ENCODE peak calls at places on chromosomes 4 and X, in seven cellular contexts. T is foreskin fibroblast, U is HCT116, Z is neural crest cell, G is EL, H is hippocampal formation, L is NCI-H2029. X is an unnamed sample.

GRCh38 chr4:142416711-142417275 is 429.3 kb downstream of the INPP4B start:
- DNase-seq in T (peak), U (no peak), Z (no peak), G (peak), H (no peak), L (no peak), X (no peak)

GRCh38 chrX:67780694-67781109 is 236.9 kb downstream of the AR start:
- DNase-seq in T (peak), U (no peak), Z (no peak), G (peak), H (peak), L (no peak), X (no peak)

GRCh38 chr4:44016582-44017421 is 431.8 kb downstream of the KCTD8 start:
- DNase-seq in T (no peak), U (no peak), Z (no peak), G (no peak), H (no peak), L (peak), X (peak)

GRCh38 chrX:37847733-37848197 is 394 bp upstream of the DYNLT3 start:
- DNase-seq in T (no peak), U (no peak), Z (no peak), G (no peak), H (no peak), L (no peak), X (no peak)

GRCh38 chr4:102541708-102542107 is 40.5 kb downstream of the NFKB1 start:
- DNase-seq in T (no peak), U (no peak), Z (no peak), G (no peak), H (no peak), L (no peak), X (no peak)

GRCh38 chr4:170122252-170122651 is 32.5 kb upstream of the AADAT start:
- DNase-seq in T (no peak), U (no peak), Z (no peak), G (no peak), H (no peak), L (no peak), X (no peak)

GRCh38 chrX:56763556-56764152 is 34.6 kb downstream of the NBDY start:
- DNase-seq in T (no peak), U (no peak), Z (no peak), G (no peak), H (no peak), L (no peak), X (peak)

GRCh38 chr4:101981756-101982155 is 191.2 kb downstream of the BANK1 start:
- DNase-seq in T (no peak), U (peak), Z (no peak), G (no peak), H (no peak), L (no peak), X (no peak)

GRCh38 chr4:66949424-66949823 is 595.9 kb downstream of the CENPC start:
- DNase-seq in T (no peak), U (no peak), Z (no peak), G (no peak), H (no peak), L (no peak), X (no peak)

GRCh38 chrX:48891402-48892288 is 5.9 kb downstream of the TIMM17B start:
- DNase-seq in T (peak), U (peak), Z (peak), G (peak), H (peak), L (peak), X (peak)

GRCh38 chr4:82230310-82230709 is 143.5 kb downstream of the HNRNPD start:
- DNase-seq in T (no peak), U (no peak), Z (no peak), G (no peak), H (no peak), L (no peak), X (no peak)

GRCh38 chrX:54482839-54483593 is 13.0 kb downstream of the FGD1 start:
- DNase-seq in T (peak), U (no peak), Z (no peak), G (no peak), H (no peak), L (no peak), X (no peak)

GRCh38 chr4:98771959-98772619 is 113.7 kb upstream of the TSPAN5 start:
- DNase-seq in T (no peak), U (no peak), Z (no peak), G (no peak), H (no peak), L (no peak), X (no peak)

GRCh38 chrX:46567388-46567787 is 6.2 kb upstream of the CHST7 start:
- DNase-seq in T (no peak), U (no peak), Z (no peak), G (no peak), H (no peak), L (no peak), X (no peak)

GRCh38 chrX:121216979-121217378 is 169.6 kb downstream of the GLUD2 start:
- DNase-seq in T (no peak), U (no peak), Z (no peak), G (no peak), H (no peak), L (no peak), X (no peak)

GRCh38 chr4:140150636-140150885 is 3.4 kb downstream of the MAML3 start:
- DNase-seq in T (no peak), U (no peak), Z (no peak), G (no peak), H (no peak), L (no peak), X (no peak)

GRCh38 chrX:119734897-119735339 is 23.5 kb upstream of the SOWAHD start:
- DNase-seq in T (peak), U (no peak), Z (no peak), G (no peak), H (peak), L (peak), X (no peak)

GRCh38 chrX:129653181-129653984 is 1.4 kb downstream of the APLN start:
- DNase-seq in T (no peak), U (no peak), Z (no peak), G (no peak), H (no peak), L (no peak), X (no peak)

GRCh38 chrX:37010496-37010895 is 2.3 kb downstream of the FAM47C start:
- DNase-seq in T (no peak), U (no peak), Z (no peak), G (no peak), H (no peak), L (no peak), X (no peak)

GRCh38 chr4:3280466-3280865 is 12.4 kb upstream of the RGS12 start:
- DNase-seq in T (no peak), U (no peak), Z (no peak), G (no peak), H (no peak), L (no peak), X (no peak)

GRCh38 chr4:109375778-109376414 is 57.7 kb upstream of the SEC24B start:
- DNase-seq in T (no peak), U (no peak), Z (no peak), G (no peak), H (no peak), L (no peak), X (no peak)

GRCh38 chr4:121551881-121552280 is 144.9 kb downstream of the ANXA5 start:
- DNase-seq in T (peak), U (no peak), Z (no peak), G (no peak), H (no peak), L (peak), X (no peak)

GRCh38 chrX:72306085-72306801 is 529 bp upstream of the CITED1 start:
- DNase-seq in T (peak), U (no peak), Z (no peak), G (peak), H (no peak), L (no peak), X (no peak)

X was measured in GM06990.